ENCODE peak calls at places on chromosomes 11 and 22, in five cellular contexts. D is ecto neural progenitor cell; G is stimulated activated CD4-positive, alpha-beta T cell treated with anti-CD3 and anti-CD28 coated beads, TNF-alpha, amount 100 ng/mL, for 48 hours; Y is RPMI8226; I is WTC11. N is an unnamed sample.

GRCh38 chr11:100316990-100317389 is 370.1 kb upstream of the ARHGAP42 start:
- DNase-seq in I (no peak), Y (no peak), D (no peak), G (no peak), N (no peak)

GRCh38 chr11:103929168-103929903 is 107.1 kb upstream of the DDI1 start:
- DNase-seq in I (no peak), Y (no peak), D (no peak), G (no peak), N (no peak)

GRCh38 chr22:40853330-40853729 is 3.1 kb downstream of the ST13 start:
- DNase-seq in Y (no peak), I (no peak), G (no peak), D (no peak), N (no peak)

GRCh38 chr11:19241260-19242183 is 777 bp upstream of the E2F8 start:
- DNase-seq in Y (peak), I (peak), G (peak), D (peak), N (no peak)

GRCh38 chr11:100730266-100730665 is 43.2 kb downstream of the ARHGAP42 start:
- DNase-seq in G (no peak), I (no peak), D (no peak), Y (peak), N (no peak)

GRCh38 chr22:29840498-29840897 is 2.4 kb upstream of the ASCC2 start:
- DNase-seq in D (no peak), Y (no peak), I (no peak), G (no peak), N (no peak)

GRCh38 chr11:123587044-123587443 is 67.4 kb downstream of the SCN3B start:
- DNase-seq in G (no peak), Y (no peak), D (no peak), I (no peak), N (no peak)

GRCh38 chr11:125371451-125371935 is 124.6 kb downstream of the FEZ1 start:
- DNase-seq in Y (peak), D (peak), I (peak), G (no peak), N (no peak)

GRCh38 chr22:36744791-36745190 is 31.1 kb downstream of the IFT27 start:
- DNase-seq in G (no peak), D (no peak), I (no peak), Y (no peak), N (no peak)

GRCh38 chr11:130029137-130029536 is 26.5 kb upstream of the PRDM10 start:
- DNase-seq in D (no peak), I (no peak), G (no peak), Y (no peak), N (no peak)